ENCODE peak calls at places on chromosomes 5 and 9, in six cellular contexts. C, S, V, R, Z and F are unnamed samples.

GRCh38 chr5:163163858-163164257 is 273.5 kb upstream of the CCNG1 start:
- DNase-seq in C (no peak), S (no peak), V (no peak), R (no peak), Z (no peak), F (no peak)

GRCh38 chr5:66864240-66864884 is 268.2 kb downstream of the MAST4 start:
- DNase-seq in C (peak), S (no peak), V (no peak), R (no peak), Z (no peak), F (no peak)

GRCh38 chr9:9950813-9951212 is 662.0 kb downstream of the PTPRD start:
- DNase-seq in C (no peak), S (no peak), V (no peak), R (no peak), Z (no peak), F (no peak)

GRCh38 chr9:97698865-97699264 is 1.7 kb upstream of the XPA start:
- DNase-seq in C (no peak), S (no peak), V (no peak), R (no peak), Z (no peak), F (no peak)

GRCh38 chr9:77997611-77998349 is 33.8 kb downstream of the GNAQ start:
- DNase-seq in C (no peak), S (no peak), V (no peak), R (no peak), Z (no peak), F (no peak)

GRCh38 chr9:136441191-136441680 is 1.6 kb upstream of the INPP5E start:
- DNase-seq in C (no peak), S (no peak), V (no peak), R (no peak), Z (no peak), F (no peak)

GRCh38 chr9:88952086-88952615 is 39.1 kb upstream of the S1PR3 start:
- DNase-seq in C (no peak), S (no peak), V (no peak), R (no peak), Z (no peak), F (no peak)

GRCh38 chr9:68844623-68845612 is 139.9 kb downstream of the PIP5K1B start:
- DNase-seq in C (peak), S (no peak), V (no peak), R (no peak), Z (peak), F (no peak)

GRCh38 chr9:34590376-34591090 is 1.0 kb upstream of the CNTFR start:
- DNase-seq in C (no peak), S (no peak), V (no peak), R (no peak), Z (no peak), F (no peak)

GRCh38 chr9:127455299-127455992 is 4.1 kb downstream of the LRSAM1 start:
- DNase-seq in C (no peak), S (no peak), V (no peak), R (no peak), Z (peak), F (no peak)

GRCh38 chr5:6877986-6878828 is 165.0 kb downstream of the TENT4A start:
- DNase-seq in C (no peak), S (no peak), V (no peak), R (no peak), Z (no peak), F (no peak)

GRCh38 chr9:126637002-126637849 is 23.5 kb downstream of the LMX1B start:
- DNase-seq in C (no peak), S (no peak), V (no peak), R (no peak), Z (no peak), F (no peak)

GRCh38 chr5:140141241-140141640 is 15.5 kb downstream of the IGIP start:
- DNase-seq in C (no peak), S (no peak), V (no peak), R (no peak), Z (no peak), F (no peak)

GRCh38 chr5:102511666-102512065 is 12.9 kb upstream of the SLCO6A1 start:
- DNase-seq in C (no peak), S (no peak), V (no peak), R (no peak), Z (no peak), F (no peak)

GRCh38 chr5:43041669-43042175 is 1.6 kb upstream of the ANXA2R start:
- DNase-seq in C (peak), S (no peak), V (no peak), R (no peak), Z (no peak), F (no peak)

GRCh38 chr9:81976351-81976750 is 12.2 kb upstream of the SPATA31D1 start:
- DNase-seq in C (no peak), S (no peak), V (peak), R (no peak), Z (no peak), F (no peak)

DNA sequence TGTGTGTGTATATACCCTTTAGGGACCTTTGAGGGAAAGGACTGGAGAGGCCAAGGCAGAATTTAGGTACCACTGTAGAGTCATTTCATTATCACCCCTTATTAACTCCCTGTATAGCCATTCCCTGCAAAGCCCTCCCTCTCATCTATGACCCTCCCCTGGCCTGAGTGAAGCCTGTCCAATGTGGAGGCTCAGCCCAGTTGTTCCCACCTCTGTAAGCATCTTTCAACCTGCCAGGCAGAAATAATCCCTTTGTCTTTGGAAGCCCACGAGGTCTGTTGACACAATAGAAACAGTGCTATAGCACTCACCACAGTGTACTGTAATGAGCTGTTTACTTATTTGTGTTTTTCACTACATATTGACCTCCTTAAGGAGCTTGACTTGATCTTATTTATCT is 88.5 kb upstream of the SEMA6A start:
- DNase-seq in C (no peak), S (no peak), V (no peak), R (no peak), Z (no peak), F (no peak)
- TF ChIP-seq POLR2A in C (no peak), S (no peak), V (no peak), R (no peak), Z (no peak), F (no peak)

GRCh38 chr5:143227301-143227700 is 176.2 kb downstream of the NR3C1 start:
- DNase-seq in C (no peak), S (no peak), V (no peak), R (no peak), Z (no peak), F (no peak)
- TF ChIP-seq POLR2AphosphoS5 in C (no peak), S (no peak), V (no peak), R (no peak), Z (no peak), F (no peak)

GRCh38 chr5:93404246-93404645 is 176.8 kb downstream of the NR2F1-AS1 start:
- DNase-seq in C (no peak), S (no peak), V (no peak), R (no peak), Z (no peak), F (no peak)

GRCh38 chr5:93401844-93402243 is 179.2 kb downstream of the NR2F1-AS1 start:
- DNase-seq in C (no peak), S (no peak), V (no peak), R (no peak), Z (no peak), F (no peak)

GRCh38 chr5:93403529-93403928 is 177.5 kb downstream of the NR2F1-AS1 start:
- DNase-seq in C (no peak), S (no peak), V (no peak), R (no peak), Z (no peak), F (no peak)

GRCh38 chr5:93399675-93400074 is 181.3 kb downstream of the NR2F1-AS1 start:
- DNase-seq in C (no peak), S (no peak), V (no peak), R (no peak), Z (no peak), F (no peak)

GRCh38 chr5:93402451-93402850 is 178.6 kb downstream of the NR2F1-AS1 start:
- DNase-seq in C (no peak), S (no peak), V (no peak), R (no peak), Z (no peak), F (no peak)
- TF ChIP-seq TAF1 in C (no peak), S (no peak), V (no peak), R (no peak), Z (no peak), F (no peak)

DNA sequence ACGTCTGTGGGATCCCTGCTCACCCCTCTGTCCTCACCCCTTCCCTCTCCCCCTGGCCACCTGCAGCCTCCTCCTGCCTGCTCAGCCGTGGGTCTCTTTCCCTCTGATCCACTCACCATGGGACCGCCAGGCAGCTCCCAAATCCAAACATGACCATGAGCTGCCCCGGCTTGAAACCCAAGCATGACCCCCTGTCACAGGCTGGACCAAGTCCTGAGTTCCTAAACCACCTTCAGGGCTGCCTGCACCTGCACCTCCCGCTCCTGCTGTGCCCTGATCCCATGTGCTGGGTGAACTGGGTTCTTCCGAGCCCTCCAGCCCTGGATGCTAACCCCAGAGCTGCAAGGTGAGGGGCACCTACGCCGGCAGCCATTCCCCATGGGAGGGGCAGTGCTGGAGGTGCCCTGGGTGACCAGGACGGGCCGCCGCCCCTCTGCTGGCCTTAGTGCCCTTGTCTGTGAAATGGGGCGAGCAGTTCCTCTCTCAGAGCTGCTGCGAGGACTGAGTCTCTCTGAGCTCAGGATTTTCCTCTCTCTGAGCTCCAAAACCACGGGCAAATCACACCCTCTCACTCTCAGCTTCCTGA is 149.6 kb downstream of the GAPVD1 start:
- DNase-seq in C (no peak), S (no peak), V (no peak), R (no peak), Z (no peak), F (no peak)
- TF ChIP-seq POLR2A in C (no peak), S (no peak), V (no peak), R (no peak), Z (no peak), F (no peak)

GRCh38 chr5:123089572-123089970 is 530 bp downstream of the PRDM6 start:
- DNase-seq in C (peak), S (no peak), V (no peak), R (no peak), Z (no peak), F (no peak)
- TF ChIP-seq POLR2AphosphoS5 in C (no peak), S (no peak), V (no peak), R (no peak), Z (no peak), F (no peak)

DNA sequence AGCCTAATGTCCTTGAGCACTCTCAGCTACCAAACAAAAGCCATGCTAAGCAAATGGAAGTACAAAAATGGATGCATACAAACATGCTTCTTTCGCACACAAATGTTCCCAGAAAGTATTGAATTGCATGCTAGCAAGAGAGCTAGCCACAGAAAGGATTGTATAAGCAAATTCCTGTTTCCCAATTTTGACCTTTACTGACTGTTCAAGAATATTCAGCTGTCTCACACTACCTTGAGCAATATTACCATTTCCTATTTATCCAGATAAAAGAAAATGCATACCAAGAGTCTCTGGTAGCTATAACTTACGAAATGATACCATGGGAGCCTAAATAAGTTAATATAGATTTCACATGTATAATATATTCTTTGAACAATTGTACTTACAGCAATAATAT is 264.6 kb downstream of the TMEM167A start:
- DNase-seq in C (no peak), S (no peak), V (no peak), R (no peak), Z (no peak), F (no peak)
- TF ChIP-seq TAF1 in C (no peak), S (no peak), V (no peak), R (no peak), Z (no peak), F (no peak)

GRCh38 chr5:176662371-176663333 is 15.4 kb downstream of the TSPAN17 start:
- DNase-seq in C (no peak), S (no peak), V (no peak), R (no peak), Z (no peak), F (no peak)

GRCh38 chr5:176665517-176665916 is 18.2 kb downstream of the TSPAN17 start:
- DNase-seq in C (no peak), S (no peak), V (no peak), R (no peak), Z (no peak), F (no peak)

GRCh38 chr5:176664886-176665285 is 17.6 kb downstream of the TSPAN17 start:
- DNase-seq in C (no peak), S (no peak), V (no peak), R (no peak), Z (no peak), F (no peak)

GRCh38 chr5:176663566-176663965 is 16.3 kb downstream of the TSPAN17 start:
- DNase-seq in C (no peak), S (no peak), V (no peak), R (no peak), Z (no peak), F (no peak)

DNA sequence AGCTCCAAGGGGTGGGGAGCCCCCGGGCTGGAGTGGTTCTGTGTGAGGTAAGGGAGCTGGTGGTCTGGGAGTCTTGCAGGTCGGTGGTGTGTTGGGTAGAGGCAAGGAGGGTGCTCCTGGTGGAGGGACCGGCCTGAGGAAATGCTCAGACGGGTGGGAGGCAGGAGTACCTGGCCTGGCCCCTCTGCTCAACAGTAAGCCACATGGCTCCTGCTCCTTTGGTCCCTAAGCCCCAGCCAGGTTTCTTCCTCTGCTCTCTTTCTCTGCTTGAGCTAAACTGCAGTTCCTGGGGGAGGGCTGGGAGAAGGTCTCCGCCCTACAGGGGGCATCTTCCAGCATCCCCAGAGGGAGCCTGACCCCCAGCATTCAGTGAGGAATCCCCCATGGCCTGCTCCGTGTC is 17.2 kb downstream of the TSPAN17 start:
- DNase-seq in C (no peak), S (no peak), V (no peak), R (no peak), Z (no peak), F (no peak)
- TF ChIP-seq POLR2A in C (no peak), S (no peak), V (no peak), R (no peak), Z (no peak), F (no peak)

DNA sequence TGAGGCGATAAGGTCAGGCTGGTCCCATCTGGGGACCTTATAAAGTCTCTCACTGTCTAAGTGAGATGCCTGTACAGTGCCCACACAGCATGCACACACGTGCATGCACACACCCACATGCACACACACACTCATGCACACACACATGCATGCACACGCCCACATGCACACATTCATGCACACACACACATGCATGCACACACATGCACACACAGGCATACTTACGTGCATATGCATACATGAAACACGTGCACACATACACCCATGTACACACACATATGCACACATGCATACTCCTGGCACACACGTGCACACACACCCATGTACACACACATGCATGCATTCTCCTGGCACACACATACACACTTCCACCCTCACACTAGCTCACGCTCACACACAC is 12.2 kb downstream of the COL23A1 start:
- DNase-seq in C (no peak), S (no peak), V (no peak), R (no peak), Z (no peak), F (no peak)
- TF ChIP-seq POLR2AphosphoS5 in C (no peak), S (no peak), V (no peak), R (no peak), Z (no peak), F (no peak)

GRCh38 chr9:33129886-33130284 is 37.3 kb downstream of the B4GALT1 start:
- DNase-seq in C (no peak), S (no peak), V (no peak), R (no peak), Z (no peak), F (no peak)
- TF ChIP-seq TAF1 in C (no peak), S (no peak), V (no peak), R (no peak), Z (no peak), F (no peak)